ENCODE peak calls at places on chromosomes 3 and 15, in five cellular contexts. N is esophagus squamous epithelium, K is cardiac muscle cell, S is right lobe of liver, X is WTC11. R is an unnamed sample.

GRCh38 chr3:57557088-57557537 is 1.0 kb downstream of the PDE12 start:
- DNase-seq in N (no peak), X (peak), S (peak), K (peak), R (no peak)

GRCh38 chr3:32226875-32227500 is 11.5 kb upstream of the CMTM8 start:
- DNase-seq in X (no peak), N (no peak), S (no peak), K (no peak), R (no peak)

GRCh38 chr3:59809750-59810444 is 760.1 kb upstream of the CFAP20DC start:
- DNase-seq in N (no peak), S (no peak), K (no peak), X (no peak), R (no peak)

GRCh38 chr3:9316881-9317341 is 45.9 kb upstream of the THUMPD3 start:
- DNase-seq in K (no peak), N (no peak), X (peak), S (no peak), R (no peak)

GRCh38 chr3:11260460-11260859 is 11.7 kb upstream of the ATG7 start:
- DNase-seq in K (no peak), X (no peak), N (no peak), S (no peak), R (no peak)

GRCh38 chr15:38002883-38003477 is 68.5 kb downstream of the TMCO5A start:
- DNase-seq in K (peak), X (peak), S (no peak), N (no peak), R (peak)

GRCh38 chr3:25783661-25784512 is 644 bp upstream of the NGLY1 start:
- DNase-seq in X (peak), K (peak), S (peak), N (peak), R (no peak)

GRCh38 chr3:152353578-152353977 is 84.8 kb downstream of the MBNL1 start:
- DNase-seq in K (no peak), X (no peak), N (no peak), S (no peak), R (no peak)

GRCh38 chr3:94412966-94413720 is 350.3 kb downstream of the NSUN3 start:
- DNase-seq in X (no peak), N (no peak), K (no peak), S (no peak), R (no peak)

GRCh38 chr3:73024836-73025235 is 28.2 kb downstream of the PPP4R2 start:
- DNase-seq in S (no peak), K (no peak), N (no peak), X (no peak), R (no peak)

GRCh38 chr3:53145109-53146077 is 15.2 kb upstream of the RFT1 start:
- DNase-seq in S (no peak), X (no peak), K (no peak), N (no peak), R (no peak)

GRCh38 chr3:4543110-4543509 is 50.0 kb downstream of the ITPR1 start:
- DNase-seq in N (no peak), X (no peak), K (no peak), S (no peak), R (no peak)

GRCh38 chr3:21506061-21506460 is 244.9 kb downstream of the ZNF385D start:
- DNase-seq in N (no peak), X (no peak), K (no peak), S (no peak), R (no peak)

GRCh38 chr3:141266797-141267555 is 35.4 kb downstream of the PXYLP1 start:
- DNase-seq in X (no peak), S (no peak), N (no peak), K (no peak), R (no peak)

GRCh38 chr3:59540696-59541095 is 490.9 kb upstream of the CFAP20DC start:
- DNase-seq in S (no peak), K (no peak), N (no peak), X (no peak), R (no peak)

GRCh38 chr3:171710359-171710758 is 99.9 kb downstream of the PLD1 start:
- DNase-seq in X (no peak), N (no peak), S (no peak), K (no peak), R (no peak)

GRCh38 chr3:148450819-148451218 is 246.9 kb upstream of the AGTR1 start:
- DNase-seq in K (no peak), S (no peak), X (no peak), N (no peak), R (no peak)

GRCh38 chr3:136947477-136947876 is 10.3 kb upstream of the IL20RB start:
- DNase-seq in S (no peak), K (no peak), X (no peak), N (no peak), R (no peak)

GRCh38 chr3:176286456-176287115 is 910.7 kb downstream of the TBL1XR1 start:
- DNase-seq in S (no peak), N (no peak), K (no peak), X (no peak), R (no peak)

GRCh38 chr3:51353131-51353530 is 32.0 kb upstream of the MANF start:
- DNase-seq in X (no peak), K (no peak), S (no peak), N (no peak), R (no peak)

GRCh38 chr3:50580683-50581458 is 11.5 kb downstream of the HEMK1 start:
- DNase-seq in S (peak), N (no peak), K (no peak), X (no peak), R (no peak)

GRCh38 chr15:93664180-93664951 is 567.0 kb upstream of the MCTP2 start:
- DNase-seq in K (no peak), X (no peak), N (no peak), S (no peak), R (no peak)

GRCh38 chr3:41131224-41131623 is 68.1 kb upstream of the CTNNB1 start:
- DNase-seq in X (peak), N (no peak), S (no peak), K (no peak), R (no peak)

GRCh38 chr15:35751421-35752133 is 205.6 kb upstream of the DPH6 start:
- DNase-seq in N (no peak), X (peak), K (peak), S (peak), R (no peak)

GRCh38 chr3:118863731-118864322 is 170.8 kb downstream of the IGSF11 start:
- DNase-seq in X (peak), N (no peak), S (no peak), K (no peak), R (no peak)

GRCh38 chr3:173556546-173556945 is 159.0 kb downstream of the NLGN1 start:
- DNase-seq in K (no peak), X (no peak), N (no peak), S (no peak), R (no peak)

GRCh38 chr15:74253276-74253921 is 17.3 kb downstream of the CCDC33 start:
- DNase-seq in X (no peak), S (no peak), K (no peak), N (no peak), R (no peak)

GRCh38 chr3:127441764-127442163 is 148.8 kb downstream of the TPRA1 start:
- DNase-seq in X (no peak), K (no peak), N (no peak), S (peak), R (peak)

GRCh38 chr3:127444761-127445160 is 145.8 kb downstream of the TPRA1 start:
- DNase-seq in N (no peak), X (no peak), S (peak), K (no peak), R (peak)

GRCh38 chr3:127440384-127440783 is 150.1 kb downstream of the TPRA1 start:
- DNase-seq in N (no peak), X (no peak), S (peak), K (no peak), R (peak)

GRCh38 chr3:127443581-127444375 is 146.8 kb downstream of the TPRA1 start:
- DNase-seq in N (no peak), K (no peak), S (peak), X (no peak), R (peak)

DNA sequence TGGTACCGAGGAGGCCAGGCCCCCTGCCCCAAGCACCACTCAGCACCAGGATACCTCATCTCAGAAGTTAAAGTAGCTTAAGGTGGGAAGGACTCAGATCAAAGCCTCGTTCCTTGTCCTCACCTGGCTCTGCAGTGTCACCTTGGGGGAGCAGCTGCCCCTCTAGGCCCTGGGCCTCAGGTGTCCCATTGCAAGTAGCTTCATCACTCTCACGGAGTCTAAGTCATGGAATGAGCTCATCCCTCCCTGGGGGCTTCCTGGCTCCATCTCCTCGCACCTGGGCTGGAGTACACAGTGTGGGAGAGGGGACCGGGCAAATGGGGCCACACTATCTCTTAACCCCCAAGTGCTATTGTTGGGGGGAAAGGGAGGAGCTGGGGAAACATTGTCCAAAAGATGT is 148.0 kb downstream of the TPRA1 start:
- DNase-seq in X (no peak), K (no peak), N (no peak), S (peak), R (peak)
- TF ChIP-seq CTCF in X (no peak), K (no peak), N (no peak), S (no peak), R (no peak)

GRCh38 chr15:98565566-98565965 is 82.8 kb upstream of the IGF1R start:
- DNase-seq in K (no peak), X (no peak), N (no peak), S (no peak), R (no peak)

GRCh38 chr15:98567951-98568350 is 80.4 kb upstream of the IGF1R start:
- DNase-seq in X (no peak), S (no peak), N (no peak), K (no peak), R (no peak)

GRCh38 chr15:98570119-98570518 is 78.2 kb upstream of the IGF1R start:
- DNase-seq in S (no peak), X (no peak), N (no peak), K (no peak), R (no peak)

DNA sequence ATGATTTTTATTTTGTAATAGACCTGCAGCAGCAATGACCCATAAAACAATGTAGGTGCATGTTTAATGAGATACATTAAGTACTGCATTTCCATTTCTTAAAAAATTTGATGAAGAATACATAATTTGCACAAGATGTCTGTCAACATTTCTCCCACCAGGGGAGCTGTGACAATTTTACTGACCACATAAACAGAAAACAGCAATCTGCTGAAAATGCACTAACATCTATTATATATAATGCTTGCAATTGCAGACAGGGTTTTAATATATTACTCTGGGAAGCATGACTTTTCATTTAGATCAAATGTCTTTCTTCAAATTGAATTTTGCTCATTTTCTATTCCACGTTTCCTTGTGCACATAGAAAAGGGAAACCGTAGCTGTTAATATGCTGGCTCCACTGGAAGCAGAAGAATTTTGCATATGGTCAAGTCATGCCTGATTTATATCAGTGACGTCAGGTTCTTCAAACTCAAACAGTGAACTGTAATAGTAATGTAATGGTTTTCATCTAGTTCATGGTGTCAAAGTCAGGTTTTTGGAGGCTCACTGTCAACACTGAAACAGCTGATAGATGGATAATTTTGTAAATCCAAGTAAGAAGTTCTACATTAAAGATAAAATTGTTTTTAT is 79.8 kb upstream of the IGF1R start:
- DNase-seq in X (no peak), N (no peak), S (no peak), K (no peak), R (no peak)
- TF ChIP-seq CTCF in X (no peak), N (no peak), S (no peak), K (peak), R (peak)

GRCh38 chr3:150374975-150375374 is 33.1 kb upstream of the TSC22D2 start:
- DNase-seq in X (no peak), N (no peak), S (no peak), K (no peak), R (no peak)

GRCh38 chr3:150379469-150379868 is 28.6 kb upstream of the TSC22D2 start:
- DNase-seq in X (no peak), S (no peak), K (no peak), N (no peak), R (no peak)

GRCh38 chr3:150376001-150376848 is 31.9 kb upstream of the TSC22D2 start:
- DNase-seq in S (peak), N (no peak), X (no peak), K (peak), R (no peak)

GRCh38 chr3:150377601-150378466 is 30.3 kb upstream of the TSC22D2 start:
- DNase-seq in N (no peak), K (no peak), S (no peak), X (no peak), R (no peak)

DNA sequence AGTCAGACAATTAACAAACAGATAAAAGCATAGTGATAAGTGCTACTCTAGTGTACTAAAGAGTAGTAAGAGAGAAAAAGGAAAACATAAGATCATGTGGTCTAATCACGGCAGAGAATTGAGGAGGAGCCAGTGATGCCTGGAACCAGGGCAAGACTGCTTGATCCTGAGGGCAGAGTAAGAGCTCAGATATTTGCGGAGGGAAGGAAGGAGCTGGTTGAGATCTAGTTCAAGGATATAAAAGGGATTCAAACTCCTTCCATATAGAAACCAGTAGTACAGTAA is 29.7 kb upstream of the TSC22D2 start:
- DNase-seq in X (no peak), S (no peak), N (no peak), K (no peak), R (no peak)
- TF ChIP-seq CTCF in X (no peak), S (no peak), N (no peak), K (no peak), R (no peak)

DNA sequence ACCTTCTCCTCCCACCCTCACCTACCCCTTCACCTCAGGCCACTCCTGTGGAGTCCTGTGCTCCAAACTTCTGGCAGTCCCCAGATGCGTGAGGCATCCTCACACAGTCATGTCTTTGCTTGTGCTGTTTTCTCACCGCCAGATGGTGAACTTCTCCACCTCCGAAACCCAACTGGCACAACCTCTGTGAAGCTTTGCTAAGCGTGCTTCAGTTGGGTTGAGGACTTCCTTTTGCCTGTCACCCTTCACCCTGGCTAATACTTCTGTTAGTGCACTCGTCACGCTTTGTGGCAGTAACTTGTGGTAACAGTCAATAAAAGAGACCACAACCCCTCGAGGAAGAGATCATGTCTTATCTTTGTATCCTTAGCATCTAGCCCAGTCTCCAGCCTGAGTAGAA is 42.0 kb upstream of the SKOR1 start:
- DNase-seq in K (no peak), X (no peak), N (no peak), S (no peak), R (no peak)
- TF ChIP-seq CTCF in K (no peak), X (no peak), N (no peak), S (no peak), R (no peak)